ENCODE peak calls at places on chromosomes 3 and 15, in six cellular contexts. T is cardiac muscle cell, C is right lobe of liver, E is lower lobe of right lung, U is brain microvascular endothelial cell, X is ovary. D is an unnamed sample.

GRCh38 chr15:45684533-45684932 is 49.7 kb downstream of the SQOR start:
- DNase-seq in C (no peak), T (no peak), U (no peak), E (no peak), X (no peak), D (no peak)

GRCh38 chr3:195847061-195847950 is 35.6 kb upstream of the MUC4 start:
- DNase-seq in E (no peak), T (no peak), U (peak), C (peak), X (no peak), D (no peak)

GRCh38 chr3:162139841-162140240 is 643.2 kb downstream of the OTOL1 start:
- DNase-seq in T (no peak), X (no peak), C (no peak), E (no peak), U (no peak), D (no peak)

GRCh38 chr15:77004189-77004588 is 9.3 kb downstream of the PSTPIP1 start:
- DNase-seq in T (no peak), E (peak), C (no peak), X (no peak), U (no peak), D (no peak)

GRCh38 chr3:77039606-77040553 is at the start of gene ROBO2:
- DNase-seq in T (peak), C (peak), X (peak), E (peak), U (peak), D (peak)

GRCh38 chr15:48657891-48658591 is 12.5 kb upstream of the FBN1 start:
- DNase-seq in T (no peak), E (no peak), U (no peak), C (no peak), X (peak), D (no peak)

GRCh38 chr15:48674876-48675275 is 29.4 kb upstream of the FBN1 start:
- DNase-seq in E (no peak), X (no peak), C (no peak), U (peak), T (no peak), D (no peak)

GRCh38 chr3:64985072-64985471 is 297.3 kb upstream of the ADAMTS9 start:
- DNase-seq in E (no peak), C (no peak), T (no peak), X (no peak), U (no peak), D (no peak)

GRCh38 chr15:76337047-76337738 is 620 bp downstream of the ISL2 start:
- DNase-seq in T (peak), X (no peak), E (no peak), U (no peak), C (no peak), D (no peak)

GRCh38 chr15:37015025-37015424 is 85.3 kb downstream of the MEIS2 start:
- DNase-seq in E (no peak), U (no peak), T (peak), X (no peak), C (no peak), D (no peak)

GRCh38 chr15:83512459-83512858 is 65.3 kb downstream of the SH3GL3 start:
- DNase-seq in E (no peak), T (no peak), U (no peak), X (no peak), C (no peak), D (no peak)

GRCh38 chr3:9122732-9123364 is 126.6 kb downstream of the SRGAP3 start:
- DNase-seq in U (no peak), E (no peak), C (no peak), T (no peak), X (no peak), D (no peak)

GRCh38 chr15:80474751-80475295 is 70.6 kb downstream of the ARNT2 start:
- DNase-seq in X (no peak), U (no peak), E (no peak), C (no peak), T (no peak), D (no peak)

GRCh38 chr15:32851619-32852416 is 134.0 kb downstream of the GREM1 start:
- DNase-seq in X (no peak), T (no peak), C (no peak), E (no peak), U (peak), D (no peak)

GRCh38 chr3:172201990-172202318 is 162.6 kb downstream of the FNDC3B start:
- DNase-seq in E (no peak), U (peak), X (no peak), T (no peak), C (no peak), D (no peak)

GRCh38 chr3:183664913-183665381 is 29.5 kb downstream of the KLHL24 start:
- DNase-seq in X (no peak), E (no peak), U (peak), T (no peak), C (no peak), D (no peak)

GRCh38 chr3:101484805-101485620 is 28.0 kb downstream of the SENP7 start:
- DNase-seq in X (no peak), T (no peak), E (no peak), U (peak), C (no peak), D (no peak)

GRCh38 chr3:137768361-137769320 is 4.5 kb downstream of the SOX14 start:
- DNase-seq in T (no peak), X (no peak), E (no peak), C (no peak), U (no peak), D (no peak)

GRCh38 chr3:32175607-32176197 is 62.8 kb upstream of the CMTM8 start:
- DNase-seq in U (peak), X (no peak), C (no peak), T (peak), E (no peak), D (peak)

GRCh38 chr3:187821616-187822317 is 76.5 kb upstream of the BCL6 start:
- DNase-seq in C (no peak), T (no peak), X (no peak), E (no peak), U (no peak), D (no peak)

GRCh38 chr3:29384640-29385039 is 103.8 kb downstream of the RBMS3 start:
- DNase-seq in T (peak), C (no peak), X (no peak), E (no peak), U (peak), D (no peak)

GRCh38 chr3:51982352-51982837 is 940 bp upstream of the ACY1 start:
- DNase-seq in U (no peak), E (no peak), X (no peak), C (peak), T (peak), D (peak)

GRCh38 chr15:87287156-87287555 is 969.4 kb downstream of the NTRK3 start:
- DNase-seq in T (no peak), E (no peak), U (peak), C (no peak), X (no peak), D (no peak)

GRCh38 chr3:117407317-117407716 is 697.7 kb downstream of the TUSC7 start:
- DNase-seq in X (no peak), U (peak), C (no peak), T (peak), E (no peak), D (no peak)

GRCh38 chr15:72278737-72279136 is 6.4 kb upstream of the PARP6 start:
- DNase-seq in E (no peak), T (no peak), C (no peak), U (no peak), X (no peak), D (no peak)

GRCh38 chr3:159280326-159280725 is 478.5 kb downstream of the MFSD1 start:
- DNase-seq in T (no peak), E (no peak), X (no peak), C (no peak), U (no peak), D (no peak)

GRCh38 chr3:49161808-49162530 is 4.2 kb downstream of the CCDC71 start:
- DNase-seq in X (no peak), E (no peak), U (no peak), T (no peak), C (no peak), D (no peak)

GRCh38 chr3:9881440-9881839 is 1.4 kb upstream of the CIDEC start:
- DNase-seq in U (no peak), T (no peak), E (no peak), X (no peak), C (no peak), D (no peak)

GRCh38 chr3:169813757-169814517 is 1.2 kb upstream of the LRRC34 start:
- DNase-seq in E (peak), T (no peak), U (no peak), C (no peak), X (peak), D (peak)

GRCh38 chr3:128726691-128727031 is 678 bp downstream of the RAB7A start:
- DNase-seq in C (peak), U (peak), T (peak), X (no peak), E (peak), D (peak)

GRCh38 chr3:123048480-123049237 is 18.2 kb upstream of the PDIA5 start:
- DNase-seq in X (no peak), T (no peak), E (no peak), C (peak), U (no peak), D (no peak)

GRCh38 chr3:146838221-146838620 is 233.1 kb upstream of the PLSCR5 start:
- DNase-seq in C (no peak), T (no peak), X (no peak), U (no peak), E (no peak), D (no peak)

GRCh38 chr3:193822492-193823220 is 229.6 kb downstream of the OPA1 start:
- DNase-seq in T (no peak), U (no peak), C (no peak), X (no peak), E (no peak), D (no peak)

GRCh38 chr15:88480981-88481380 is 13.5 kb downstream of the MRPS11 start:
- DNase-seq in C (no peak), X (no peak), T (no peak), U (no peak), E (no peak), D (no peak)

GRCh38 chr3:52118156-52118875 is 35.9 kb downstream of the POC1A start:
- DNase-seq in E (peak), T (no peak), C (no peak), U (no peak), X (no peak), D (no peak)

GRCh38 chr3:179652467-179653105 is at the start of gene USP13:
- DNase-seq in C (peak), E (peak), T (peak), U (peak), X (peak), D (peak)

GRCh38 chr3:141421639-141422319 is 53.5 kb downstream of the ZBTB38 start:
- DNase-seq in X (no peak), E (no peak), U (peak), C (no peak), T (no peak), D (no peak)

GRCh38 chr3:13670292-13670691 is 121.4 kb downstream of the FBLN2 start:
- DNase-seq in T (no peak), C (no peak), X (no peak), U (no peak), E (no peak), D (no peak)

GRCh38 chr3:177452487-177452886 is 255.2 kb upstream of the TBL1XR1 start:
- DNase-seq in E (no peak), X (no peak), T (no peak), U (peak), C (no peak), D (no peak)

GRCh38 chr3:177451940-177452484 is 254.7 kb upstream of the TBL1XR1 start:
- DNase-seq in X (no peak), E (no peak), C (no peak), T (no peak), U (peak), D (no peak)

GRCh38 chr3:177448987-177449975 is 252.0 kb upstream of the TBL1XR1 start:
- DNase-seq in C (peak), E (peak), X (no peak), U (peak), T (no peak), D (no peak)

GRCh38 chr3:177451277-177451880 is 254.1 kb upstream of the TBL1XR1 start:
- DNase-seq in E (no peak), X (no peak), C (no peak), U (no peak), T (no peak), D (no peak)

GRCh38 chr3:177453087-177453844 is 256.0 kb upstream of the TBL1XR1 start:
- DNase-seq in C (no peak), T (no peak), E (no peak), U (no peak), X (no peak), D (no peak)
- H3K27ac ChIP-seq in C (no peak), T (no peak), E (no peak), U (peak), X (no peak), D (no peak)

GRCh38 chr15:52780172-52780980 is 9.8 kb downstream of the ONECUT1 start:
- DNase-seq in T (peak), E (peak), U (peak), X (peak), C (peak), D (peak)
- H3K4me3 ChIP-seq in T (no peak), E (peak), U (no peak), X (no peak), C (no peak), D (no peak)

DNA sequence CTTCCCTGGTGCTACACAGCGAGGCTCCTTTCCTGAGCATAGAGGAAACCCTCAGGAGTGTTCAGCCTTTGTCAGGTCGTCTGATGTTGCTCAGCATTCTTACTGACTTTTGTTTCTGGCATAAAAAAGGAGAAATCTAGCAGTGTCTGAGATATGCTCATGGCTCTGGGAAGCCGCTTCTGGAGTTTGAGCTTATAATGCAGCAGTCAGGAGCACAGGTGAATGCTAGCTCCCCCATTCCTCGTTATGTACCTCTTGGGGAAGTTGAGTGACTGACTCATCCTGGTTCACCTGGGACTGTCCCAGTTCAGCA is 49.2 kb upstream of the MYZAP start:
- DNase-seq in U (no peak), C (no peak), E (no peak), T (no peak), X (no peak), D (no peak)
- H3K27ac ChIP-seq in U (no peak), C (no peak), E (no peak), T (no peak), X (no peak), D (no peak)

GRCh38 chr3:45909542-45909941 is 23.2 kb downstream of the CCR9 start:
- DNase-seq in C (no peak), E (no peak), U (no peak), T (no peak), X (no peak), D (no peak)

GRCh38 chr3:45910892-45911291 is 24.5 kb downstream of the CCR9 start:
- DNase-seq in E (no peak), C (no peak), X (no peak), U (no peak), T (no peak), D (no peak)

GRCh38 chr3:45914362-45915077 is 28.2 kb downstream of the CCR9 start:
- DNase-seq in E (no peak), X (no peak), U (no peak), C (no peak), T (no peak), D (no peak)

GRCh38 chr3:45912435-45912834 is 26.1 kb downstream of the CCR9 start:
- DNase-seq in X (no peak), E (no peak), U (no peak), C (no peak), T (no peak), D (no peak)

DNA sequence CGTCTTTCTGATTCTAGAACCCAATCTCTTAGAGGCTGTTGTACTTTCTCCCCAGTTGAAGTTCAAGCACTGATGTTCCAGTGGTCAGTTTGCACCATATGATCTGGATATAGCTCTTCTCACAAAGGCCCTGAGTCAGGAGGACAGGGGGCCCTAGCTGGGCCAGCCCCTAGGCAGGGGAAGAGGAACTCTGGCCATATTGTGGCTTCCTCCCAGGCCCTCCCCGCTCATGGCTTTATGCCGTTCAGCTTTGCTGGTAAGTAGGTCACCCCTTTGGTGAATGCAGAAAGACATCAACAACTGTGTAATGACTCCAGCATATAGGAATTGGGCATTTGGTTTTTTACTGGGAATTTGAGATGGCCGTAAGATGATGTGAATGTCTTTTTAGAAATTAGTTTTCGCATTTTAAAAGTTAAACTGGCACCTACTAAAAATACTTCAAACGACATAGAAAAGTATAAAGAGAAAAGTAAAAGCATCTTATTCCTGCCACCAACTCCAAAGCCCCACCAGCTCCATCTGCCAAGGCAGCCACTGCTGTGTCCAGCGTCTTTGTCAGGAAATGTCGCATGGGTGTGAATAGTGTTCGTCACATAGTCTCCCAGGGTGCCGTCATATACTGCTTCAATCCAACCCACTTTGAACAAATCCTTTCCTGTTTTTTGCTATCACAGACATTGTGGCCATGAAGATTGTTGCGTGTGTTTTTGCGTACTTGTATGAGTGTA is 25.3 kb downstream of the CCR9 start:
- DNase-seq in U (no peak), X (no peak), T (no peak), C (no peak), E (no peak), D (no peak)
- H3K4me3 ChIP-seq in U (no peak), X (no peak), T (no peak), C (no peak), E (no peak), D (no peak)

GRCh38 chr15:68410466-68411200 is 21.3 kb downstream of the ITGA11 start:
- DNase-seq in U (no peak), T (no peak), X (no peak), C (peak), E (no peak), D (no peak)

GRCh38 chr15:68411276-68411675 is 20.7 kb downstream of the ITGA11 start:
- DNase-seq in U (no peak), E (no peak), T (no peak), C (peak), X (no peak), D (no peak)

GRCh38 chr15:68413363-68414255 is 18.4 kb downstream of the ITGA11 start:
- DNase-seq in U (no peak), T (no peak), E (no peak), X (peak), C (peak), D (peak)

GRCh38 chr15:68411735-68412134 is 20.2 kb downstream of the ITGA11 start:
- DNase-seq in X (no peak), C (peak), U (no peak), T (no peak), E (no peak), D (no peak)

DNA sequence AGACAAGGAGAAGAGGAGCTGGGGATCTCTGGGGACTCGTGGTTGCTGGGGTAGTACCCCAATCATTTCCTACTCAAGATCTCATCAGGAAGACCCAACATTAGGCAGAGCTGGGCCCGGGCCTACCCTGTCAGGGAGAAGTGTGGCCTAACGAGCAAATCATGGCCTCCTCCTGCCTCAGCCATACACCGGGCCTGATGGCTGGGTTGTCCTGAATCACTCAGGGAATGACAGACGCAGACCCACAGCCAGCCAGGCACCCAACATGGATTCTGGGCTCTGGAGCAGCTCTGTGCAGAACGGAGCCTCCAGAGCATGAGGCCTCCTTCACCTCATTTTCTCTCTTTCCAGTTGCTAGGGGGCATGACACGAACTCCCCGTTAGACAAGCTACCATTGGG is 19.7 kb downstream of the ITGA11 start:
- DNase-seq in E (no peak), X (no peak), C (peak), U (no peak), T (no peak), D (no peak)
- H3K27ac ChIP-seq in E (no peak), X (no peak), C (no peak), U (no peak), T (no peak), D (no peak)

GRCh38 chr15:98676586-98677270 is 28.4 kb downstream of the IGF1R start:
- DNase-seq in X (no peak), T (no peak), C (no peak), E (no peak), U (no peak), D (no peak)

GRCh38 chr15:98674336-98674735 is 26.0 kb downstream of the IGF1R start:
- DNase-seq in C (no peak), X (no peak), U (peak), E (no peak), T (no peak), D (peak)

GRCh38 chr15:98677345-98678059 is 29.2 kb downstream of the IGF1R start:
- DNase-seq in T (no peak), E (no peak), U (no peak), X (no peak), C (no peak), D (no peak)

GRCh38 chr15:98681061-98681460 is 32.7 kb downstream of the IGF1R start:
- DNase-seq in E (no peak), C (no peak), U (no peak), T (no peak), X (no peak), D (no peak)

DNA sequence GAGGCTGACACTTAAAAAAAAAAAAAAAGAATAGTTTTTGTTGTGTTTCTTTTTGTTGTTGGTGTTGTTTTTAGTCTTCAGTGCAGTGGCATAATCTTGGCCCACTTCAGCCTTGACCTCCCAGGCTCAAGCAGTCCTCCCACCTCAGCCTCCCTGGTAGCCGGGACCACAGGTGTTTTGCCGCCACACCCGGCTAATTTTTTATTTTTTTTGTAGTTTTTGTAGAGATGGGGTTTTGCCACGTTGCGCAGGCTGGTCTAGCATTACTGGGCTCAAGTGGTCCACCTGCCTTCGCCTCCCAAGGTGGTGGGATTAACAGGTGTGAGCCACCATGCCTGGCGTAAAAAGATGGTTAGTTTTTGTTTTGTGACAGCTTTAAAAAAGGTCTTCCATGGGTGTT is 30.1 kb downstream of the IGF1R start:
- DNase-seq in X (no peak), C (no peak), E (no peak), T (no peak), U (no peak), D (no peak)
- H3K4me3 ChIP-seq in X (no peak), C (no peak), E (no peak), T (no peak), U (no peak), D (no peak)

D was measured in body of pancreas.